ENCODE peak calls at places on chromosomes 4 and X, in five cellular contexts. One of them, this sample, is unnamed.

GRCh38 chrX:147935156-147935758 is 23.5 kb downstream of the FMR1 start:
- DNase-seq in heart left ventricle: no peak
- DNase-seq in stomach: no peak
- DNase-seq in Peyer's patch: no peak
- DNase-seq in body of pancreas: no peak
- DNase-seq in this sample: no peak

GRCh38 chr4:163344147-163345050 is 707 bp downstream of the NPY5R start:
- DNase-seq in heart left ventricle: no peak
- DNase-seq in stomach: no peak
- DNase-seq in Peyer's patch: no peak
- DNase-seq in body of pancreas: peak
- DNase-seq in this sample: no peak

GRCh38 chr4:151806511-151806927 is 45.7 kb upstream of the GATB start:
- DNase-seq in heart left ventricle: peak
- DNase-seq in stomach: no peak
- DNase-seq in Peyer's patch: no peak
- DNase-seq in body of pancreas: no peak
- DNase-seq in this sample: no peak

GRCh38 chr4:40916880-40917279 is 167.1 kb downstream of the NSUN7 start:
- DNase-seq in heart left ventricle: peak
- DNase-seq in stomach: peak
- DNase-seq in Peyer's patch: no peak
- DNase-seq in body of pancreas: peak
- DNase-seq in this sample: no peak

GRCh38 chr4:69781458-69782418 is 21.3 kb upstream of the SULT1B1 start:
- DNase-seq in heart left ventricle: no peak
- DNase-seq in stomach: no peak
- DNase-seq in Peyer's patch: no peak
- DNase-seq in body of pancreas: no peak
- DNase-seq in this sample: no peak

GRCh38 chrX:68433155-68433980 is at the start of gene OPHN1:
- DNase-seq in heart left ventricle: peak
- DNase-seq in stomach: peak
- DNase-seq in Peyer's patch: peak
- DNase-seq in body of pancreas: peak
- DNase-seq in this sample: no peak

GRCh38 chrX:134186362-134187121 is 50.4 kb upstream of the CCDC160 start:
- DNase-seq in heart left ventricle: no peak
- DNase-seq in stomach: no peak
- DNase-seq in Peyer's patch: no peak
- DNase-seq in body of pancreas: no peak
- DNase-seq in this sample: no peak

GRCh38 chr4:152536545-152537182 is 772 bp upstream of the FBXW7 start:
- DNase-seq in heart left ventricle: no peak
- DNase-seq in stomach: no peak
- DNase-seq in Peyer's patch: no peak
- DNase-seq in body of pancreas: no peak
- DNase-seq in this sample: peak

GRCh38 chr4:163609046-163609445 is 114.6 kb downstream of the TMA16 start:
- DNase-seq in heart left ventricle: no peak
- DNase-seq in stomach: no peak
- DNase-seq in Peyer's patch: no peak
- DNase-seq in body of pancreas: no peak
- DNase-seq in this sample: no peak

GRCh38 chrX:68831405-68832100 is 2.7 kb downstream of the EFNB1 start:
- DNase-seq in heart left ventricle: no peak
- DNase-seq in stomach: no peak
- DNase-seq in Peyer's patch: no peak
- DNase-seq in body of pancreas: no peak
- DNase-seq in this sample: no peak

GRCh38 chr4:100588076-100588475 is 70.3 kb upstream of the EMCN start:
- DNase-seq in heart left ventricle: no peak
- DNase-seq in stomach: no peak
- DNase-seq in Peyer's patch: no peak
- DNase-seq in body of pancreas: no peak
- DNase-seq in this sample: no peak

GRCh38 chrX:134377537-134377936 is 82.4 kb upstream of the HPRT1 start:
- DNase-seq in heart left ventricle: no peak
- DNase-seq in stomach: no peak
- DNase-seq in Peyer's patch: no peak
- DNase-seq in body of pancreas: peak
- DNase-seq in this sample: no peak

GRCh38 chrX:131477498-131477897 is 66.4 kb upstream of the OR13H1 start:
- DNase-seq in heart left ventricle: no peak
- DNase-seq in stomach: no peak
- DNase-seq in Peyer's patch: no peak
- DNase-seq in body of pancreas: no peak
- DNase-seq in this sample: no peak

GRCh38 chr4:186149872-186150271 is 41.5 kb upstream of the CYP4V2 start:
- DNase-seq in heart left ventricle: peak
- DNase-seq in stomach: peak
- DNase-seq in Peyer's patch: no peak
- DNase-seq in body of pancreas: peak
- DNase-seq in this sample: no peak

GRCh38 chrX:136629084-136629750 is 18.7 kb upstream of the CD40LG start:
- DNase-seq in heart left ventricle: no peak
- DNase-seq in stomach: no peak
- DNase-seq in Peyer's patch: no peak
- DNase-seq in body of pancreas: no peak
- DNase-seq in this sample: no peak

GRCh38 chrX:136781180-136781797 is 557 bp upstream of the ARHGEF6 start:
- DNase-seq in heart left ventricle: no peak
- DNase-seq in stomach: no peak
- DNase-seq in Peyer's patch: no peak
- DNase-seq in body of pancreas: no peak
- DNase-seq in this sample: no peak

GRCh38 chr4:143538979-143539669 is 25.6 kb downstream of the SMARCA5 start:
- DNase-seq in heart left ventricle: no peak
- DNase-seq in stomach: no peak
- DNase-seq in Peyer's patch: no peak
- DNase-seq in body of pancreas: no peak
- DNase-seq in this sample: no peak

GRCh38 chrX:10608099-10608498 is 12.3 kb downstream of the MID1 start:
- DNase-seq in heart left ventricle: no peak
- DNase-seq in stomach: no peak
- DNase-seq in Peyer's patch: no peak
- DNase-seq in body of pancreas: no peak
- DNase-seq in this sample: no peak

GRCh38 chrX:41238543-41238942 is 95.4 kb upstream of the DDX3X start:
- DNase-seq in heart left ventricle: no peak
- DNase-seq in stomach: no peak
- DNase-seq in Peyer's patch: no peak
- DNase-seq in body of pancreas: no peak
- DNase-seq in this sample: no peak

GRCh38 chrX:128616933-128617332 is 564.7 kb upstream of the ACTRT1 start:
- DNase-seq in heart left ventricle: no peak
- DNase-seq in stomach: no peak
- DNase-seq in Peyer's patch: no peak
- DNase-seq in body of pancreas: no peak
- DNase-seq in this sample: no peak

GRCh38 chrX:125378205-125378604 is 58.5 kb downstream of the TEX13C start:
- DNase-seq in heart left ventricle: no peak
- DNase-seq in stomach: no peak
- DNase-seq in Peyer's patch: no peak
- DNase-seq in body of pancreas: no peak
- DNase-seq in this sample: peak

GRCh38 chr4:119041951-119042560 is 93.6 kb upstream of the MYOZ2 start:
- DNase-seq in heart left ventricle: peak
- DNase-seq in stomach: peak
- DNase-seq in Peyer's patch: no peak
- DNase-seq in body of pancreas: peak
- DNase-seq in this sample: peak

GRCh38 chr4:13515268-13515667 is 29.0 kb downstream of the NKX3-2 start:
- DNase-seq in heart left ventricle: no peak
- DNase-seq in stomach: no peak
- DNase-seq in Peyer's patch: no peak
- DNase-seq in body of pancreas: no peak
- DNase-seq in this sample: no peak

GRCh38 chr4:31023109-31023508 is 302.9 kb downstream of the PCDH7 start:
- DNase-seq in heart left ventricle: no peak
- DNase-seq in stomach: no peak
- DNase-seq in Peyer's patch: no peak
- DNase-seq in body of pancreas: no peak
- DNase-seq in this sample: no peak

GRCh38 chr4:129264008-129264657 is 168.2 kb downstream of the C4orf33 start:
- DNase-seq in heart left ventricle: no peak
- DNase-seq in stomach: no peak
- DNase-seq in Peyer's patch: no peak
- DNase-seq in body of pancreas: no peak
- DNase-seq in this sample: no peak

GRCh38 chr4:56683455-56683854 is 2.4 kb upstream of the HOPX start:
- DNase-seq in heart left ventricle: no peak
- DNase-seq in stomach: no peak
- DNase-seq in Peyer's patch: no peak
- DNase-seq in body of pancreas: no peak
- DNase-seq in this sample: no peak

GRCh38 chr4:6939761-6940743 is 30.4 kb downstream of the TBC1D14 start:
- DNase-seq in heart left ventricle: no peak
- DNase-seq in stomach: no peak
- DNase-seq in Peyer's patch: no peak
- DNase-seq in body of pancreas: no peak
- DNase-seq in this sample: no peak

GRCh38 chr4:6937748-6938147 is 28.1 kb downstream of the TBC1D14 start:
- DNase-seq in heart left ventricle: no peak
- DNase-seq in stomach: no peak
- DNase-seq in Peyer's patch: no peak
- DNase-seq in body of pancreas: no peak
- DNase-seq in this sample: no peak

GRCh38 chr4:6937201-6937600 is 27.6 kb downstream of the TBC1D14 start:
- DNase-seq in heart left ventricle: no peak
- DNase-seq in stomach: no peak
- DNase-seq in Peyer's patch: no peak
- DNase-seq in body of pancreas: no peak
- DNase-seq in this sample: no peak

GRCh38 chr4:6938758-6939201 is 29.2 kb downstream of the TBC1D14 start:
- DNase-seq in heart left ventricle: peak
- DNase-seq in stomach: no peak
- DNase-seq in Peyer's patch: no peak
- DNase-seq in body of pancreas: no peak
- DNase-seq in this sample: no peak

DNA sequence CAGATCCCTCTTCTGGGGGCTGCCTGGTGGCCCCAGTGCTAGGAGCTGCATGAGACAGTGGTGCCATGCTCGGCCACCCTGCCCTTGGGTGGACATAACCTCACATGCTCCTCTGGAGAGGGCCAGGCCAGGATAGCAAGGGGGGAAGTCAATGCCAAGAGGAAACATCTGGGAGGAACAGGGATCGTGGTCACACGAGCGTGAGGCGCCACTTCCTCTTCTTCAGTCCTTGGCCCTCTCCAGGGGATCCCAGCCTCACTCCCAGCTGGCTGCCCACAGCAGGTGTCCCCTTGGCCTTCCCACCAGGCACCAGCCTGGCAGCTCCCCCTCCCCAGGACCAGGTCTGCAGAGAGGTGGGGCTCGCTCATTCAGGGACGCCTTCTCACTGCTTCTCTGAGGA is 28.6 kb downstream of the TBC1D14 start:
- DNase-seq in heart left ventricle: peak
- DNase-seq in stomach: no peak
- DNase-seq in Peyer's patch: no peak
- DNase-seq in body of pancreas: no peak
- DNase-seq in this sample: no peak
- H3K4me3 ChIP-seq in heart left ventricle: no peak
- H3K4me3 ChIP-seq in stomach: no peak
- H3K4me3 ChIP-seq in Peyer's patch: no peak
- H3K4me3 ChIP-seq in body of pancreas: no peak
- H3K4me3 ChIP-seq in this sample: no peak

GRCh38 chr4:107599841-107600240 is 120.2 kb downstream of the PAPSS1 start:
- DNase-seq in heart left ventricle: no peak
- DNase-seq in stomach: no peak
- DNase-seq in Peyer's patch: no peak
- DNase-seq in body of pancreas: no peak
- DNase-seq in this sample: no peak
- H3K4me3 ChIP-seq in heart left ventricle: no peak
- H3K4me3 ChIP-seq in stomach: no peak
- H3K4me3 ChIP-seq in Peyer's patch: no peak
- H3K4me3 ChIP-seq in body of pancreas: no peak
- H3K4me3 ChIP-seq in this sample: no peak

GRCh38 chr4:80446248-80446647 is 110.7 kb downstream of the CFAP299 start:
- DNase-seq in heart left ventricle: no peak
- DNase-seq in stomach: no peak
- DNase-seq in Peyer's patch: no peak
- DNase-seq in body of pancreas: no peak
- DNase-seq in this sample: no peak

GRCh38 chr4:80448056-80448455 is 112.5 kb downstream of the CFAP299 start:
- DNase-seq in heart left ventricle: no peak
- DNase-seq in stomach: no peak
- DNase-seq in Peyer's patch: no peak
- DNase-seq in body of pancreas: no peak
- DNase-seq in this sample: no peak

GRCh38 chr4:80447493-80447892 is 112.0 kb downstream of the CFAP299 start:
- DNase-seq in heart left ventricle: no peak
- DNase-seq in stomach: no peak
- DNase-seq in Peyer's patch: no peak
- DNase-seq in body of pancreas: no peak
- DNase-seq in this sample: no peak

GRCh38 chr4:80452055-80452454 is 116.5 kb downstream of the CFAP299 start:
- DNase-seq in heart left ventricle: no peak
- DNase-seq in stomach: no peak
- DNase-seq in Peyer's patch: no peak
- DNase-seq in body of pancreas: no peak
- DNase-seq in this sample: no peak

GRCh38 chr4:80446664-80447063 is 111.1 kb downstream of the CFAP299 start:
- DNase-seq in heart left ventricle: no peak
- DNase-seq in stomach: no peak
- DNase-seq in Peyer's patch: no peak
- DNase-seq in body of pancreas: no peak
- DNase-seq in this sample: no peak
- H3K4me3 ChIP-seq in heart left ventricle: no peak
- H3K4me3 ChIP-seq in stomach: no peak
- H3K4me3 ChIP-seq in Peyer's patch: no peak
- H3K4me3 ChIP-seq in body of pancreas: no peak
- H3K4me3 ChIP-seq in this sample: no peak

DNA sequence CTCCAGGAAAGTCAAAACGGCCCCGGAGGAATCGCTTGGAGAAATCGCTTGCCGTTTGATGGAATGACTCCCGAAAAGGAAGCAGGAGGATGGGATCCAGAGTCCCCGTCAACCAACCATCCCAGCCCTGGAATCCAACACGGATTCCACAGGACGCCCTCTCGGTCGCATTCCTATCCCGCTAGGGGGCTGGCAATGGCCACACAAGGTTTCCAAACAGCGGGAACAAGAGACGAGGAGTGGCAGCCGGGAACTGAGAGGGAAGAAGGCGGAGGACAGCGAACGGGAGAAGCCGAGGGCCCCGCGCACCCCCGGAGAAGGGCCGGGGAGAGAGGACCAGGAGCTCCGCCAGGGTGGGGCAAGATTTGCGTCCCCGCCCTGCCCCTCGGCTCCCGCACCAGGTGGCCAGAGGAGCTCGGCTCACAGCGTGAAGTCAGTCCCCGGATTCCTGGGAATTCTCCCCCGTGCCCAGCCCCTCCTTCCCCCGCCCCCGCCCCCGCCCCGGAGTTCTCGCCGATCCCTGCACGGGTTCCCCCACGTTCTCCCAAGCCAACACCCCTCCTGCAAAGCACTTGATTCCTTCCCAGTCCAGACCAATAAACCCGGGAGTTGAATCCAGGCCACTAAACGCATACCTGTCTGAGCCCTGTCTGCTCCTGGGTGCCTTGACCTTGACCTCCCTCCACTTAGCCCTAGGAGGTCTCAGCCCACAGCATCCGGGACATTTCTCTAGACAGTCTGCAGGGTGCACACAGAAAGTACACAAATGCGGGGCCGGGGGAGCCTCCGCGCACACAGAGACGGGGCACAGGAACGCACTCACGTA is 1.4 kb downstream of the PDZD4 start:
- DNase-seq in heart left ventricle: no peak
- DNase-seq in stomach: no peak
- DNase-seq in Peyer's patch: no peak
- DNase-seq in body of pancreas: no peak
- DNase-seq in this sample: no peak
- H3K4me3 ChIP-seq in heart left ventricle: peak
- H3K4me3 ChIP-seq in stomach: peak
- H3K4me3 ChIP-seq in Peyer's patch: peak
- H3K4me3 ChIP-seq in body of pancreas: no peak
- H3K4me3 ChIP-seq in this sample: no peak